ENCODE peak calls at places on chromosome 12, in six cellular contexts. M is uterus, X is ovary, P is NB4, G is body of pancreas, B is IMR-90. Z is an unnamed sample.

GRCh38 chr12:42483534-42483857 is 106.0 kb downstream of the PRICKLE1 start:
- DNase-seq in B (peak), G (no peak), P (peak), X (peak), M (peak), Z (peak)

GRCh38 chr12:51505363-51505762 is 80.7 kb downstream of the SLC4A8 start:
- DNase-seq in X (no peak), M (no peak), P (no peak), B (peak), G (no peak), Z (no peak)

GRCh38 chr12:109476807-109477184 is 304 bp downstream of the KCTD10 start:
- DNase-seq in M (no peak), P (no peak), B (no peak), X (no peak), G (no peak), Z (no peak)

GRCh38 chr12:110919720-110920119 is 659 bp downstream of the MYL2 start:
- DNase-seq in X (no peak), B (no peak), M (no peak), G (no peak), P (no peak), Z (no peak)

GRCh38 chr12:104291867-104292524 is 11.5 kb upstream of the EID3 start:
- DNase-seq in G (no peak), P (no peak), B (no peak), M (no peak), X (no peak), Z (no peak)

GRCh38 chr12:15629108-15629507 is 160.1 kb downstream of the EPS8 start:
- DNase-seq in G (peak), B (peak), P (peak), M (peak), X (peak), Z (peak)

GRCh38 chr12:53623526-53623925 is 2.7 kb downstream of the ATF7 start:
- DNase-seq in P (peak), M (no peak), B (peak), G (no peak), X (no peak), Z (no peak)

GRCh38 chr12:61213646-61214045 is 1046.6 kb upstream of the USP15 start:
- DNase-seq in B (no peak), G (no peak), X (no peak), P (no peak), M (no peak), Z (no peak)

GRCh38 chr12:83318386-83318971 is 631.8 kb downstream of the TMTC2 start:
- DNase-seq in X (no peak), B (peak), M (no peak), G (no peak), P (no peak), Z (no peak)

GRCh38 chr12:77133566-77133965 is 68.2 kb upstream of the E2F7 start:
- DNase-seq in X (peak), P (peak), G (peak), B (peak), M (no peak), Z (no peak)

GRCh38 chr12:56518570-56518969 is 3.0 kb upstream of the RBMS2 start:
- DNase-seq in M (no peak), X (no peak), B (peak), P (no peak), G (no peak), Z (no peak)

GRCh38 chr12:65534105-65534841 is 255.8 kb downstream of the MSRB3 start:
- DNase-seq in G (no peak), X (no peak), M (no peak), B (no peak), P (no peak), Z (no peak)

GRCh38 chr12:65838330-65838976 is 14.2 kb downstream of the HMGA2 start:
- DNase-seq in B (no peak), P (peak), X (no peak), M (no peak), G (no peak), Z (no peak)

GRCh38 chr12:77032406-77032805 is 33.0 kb downstream of the E2F7 start:
- DNase-seq in B (peak), M (no peak), P (no peak), G (no peak), X (no peak), Z (no peak)

DNA sequence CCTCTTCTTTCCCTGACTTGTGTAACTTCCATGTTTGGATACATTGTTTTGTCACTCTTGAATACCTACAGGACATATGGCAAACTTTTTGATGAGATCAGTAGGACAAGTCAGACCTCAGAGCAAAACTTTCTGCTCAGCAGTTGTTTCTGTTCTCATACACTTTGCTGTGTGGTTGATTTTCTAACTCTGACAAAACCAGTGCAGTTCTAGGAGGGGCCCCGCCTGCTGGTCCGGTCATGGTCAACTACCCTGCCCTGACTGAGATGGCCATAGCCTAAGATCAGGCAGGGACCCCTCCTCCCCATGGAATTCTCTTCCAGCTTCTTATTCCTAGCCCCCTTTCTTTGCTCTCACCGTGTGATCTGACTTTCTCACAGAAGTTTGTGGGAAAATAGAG is 92.8 kb downstream of the OTOGL start:
- DNase-seq in M (no peak), X (no peak), G (no peak), P (no peak), B (no peak), Z (no peak)
- TF ChIP-seq CTCF in M (no peak), X (no peak), G (no peak), P (no peak), B (no peak), Z (no peak)

GRCh38 chr12:47222592-47222959 is 142.8 kb upstream of the AMIGO2 start:
- DNase-seq in G (no peak), M (no peak), P (no peak), X (no peak), B (no peak), Z (no peak)

GRCh38 chr12:47221256-47222023 is 141.7 kb upstream of the AMIGO2 start:
- DNase-seq in P (no peak), X (no peak), G (no peak), B (no peak), M (no peak), Z (no peak)

GRCh38 chr12:47223848-47224213 is 144.1 kb upstream of the AMIGO2 start:
- DNase-seq in B (peak), M (peak), P (no peak), G (peak), X (peak), Z (no peak)

GRCh38 chr12:47224563-47225133 is 144.9 kb upstream of the AMIGO2 start:
- DNase-seq in P (no peak), X (no peak), B (no peak), G (no peak), M (no peak), Z (no peak)

GRCh38 chr12:47222960-47223847 is 143.4 kb upstream of the AMIGO2 start:
- DNase-seq in M (no peak), X (peak), B (no peak), P (no peak), G (no peak), Z (no peak)
- TF ChIP-seq POLR2A in M (no peak), X (no peak), B (no peak), P (no peak), G (no peak), Z (no peak)

DNA sequence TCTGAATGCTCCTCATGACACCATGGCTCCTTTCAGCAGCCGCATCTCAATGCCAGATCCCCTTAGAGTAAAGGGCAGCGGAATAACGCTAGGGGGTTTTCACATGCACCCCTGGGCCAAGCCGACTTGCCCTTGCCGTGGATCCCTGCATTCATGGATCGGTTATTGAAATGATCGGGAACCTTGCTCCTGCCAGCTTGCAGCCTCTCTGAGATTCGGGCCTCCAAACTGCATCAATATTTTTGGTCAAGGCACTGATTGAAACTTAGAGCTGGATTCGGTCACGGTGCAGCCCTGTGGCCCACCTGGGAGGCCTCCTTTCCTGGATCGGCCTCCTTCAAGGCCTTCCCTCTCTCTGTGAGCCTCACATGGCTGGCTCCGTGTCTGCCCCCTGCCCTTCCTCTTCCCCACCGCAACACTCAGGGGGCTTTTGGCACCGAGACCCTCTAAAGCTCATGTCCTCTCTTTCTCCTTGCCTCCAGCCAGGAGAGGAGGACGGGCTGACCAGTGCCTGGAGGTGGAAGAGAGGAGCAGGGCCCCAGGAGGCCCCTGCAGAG is 1.8 kb downstream of the PTPN6 start:
- DNase-seq in X (no peak), B (no peak), M (no peak), P (no peak), G (no peak), Z (no peak)
- H3K4me3 ChIP-seq in X (no peak), B (no peak), M (no peak), P (peak), G (no peak), Z (no peak)

GRCh38 chr12:33349791-33350190 is 89.8 kb downstream of the SYT10 start:
- DNase-seq in X (no peak), B (no peak), M (no peak), P (no peak), G (no peak), Z (no peak)
- TF ChIP-seq CTCF in X (no peak), B (no peak), M (no peak), P (no peak), G (no peak), Z (no peak)

GRCh38 chr12:118376089-118377004 is at the start of gene SUDS3:
- DNase-seq in P (peak), X (peak), G (peak), M (peak), B (peak), Z (peak)
- TF ChIP-seq POLR2A in P (peak), X (peak), G (peak), M (peak), B (no peak), Z (no peak)

GRCh38 chr12:6226002-6226700 is 26.0 kb downstream of the CD9 start:
- DNase-seq in P (peak), M (peak), X (peak), G (no peak), B (peak), Z (peak)
- H3K4me3 ChIP-seq in P (no peak), M (peak), X (peak), G (no peak), B (no peak), Z (no peak)

GRCh38 chr12:96989916-96990315 is 82.9 kb downstream of the NEDD1 start:
- DNase-seq in B (no peak), P (peak), G (peak), M (no peak), X (no peak), Z (no peak)

GRCh38 chr12:96985515-96986362 is 78.7 kb downstream of the NEDD1 start:
- DNase-seq in M (no peak), X (no peak), B (no peak), G (peak), P (peak), Z (no peak)

GRCh38 chr12:96988919-96989318 is 81.9 kb downstream of the NEDD1 start:
- DNase-seq in B (no peak), X (no peak), G (no peak), M (no peak), P (no peak), Z (no peak)

GRCh38 chr12:96982671-96983070 is 75.6 kb downstream of the NEDD1 start:
- DNase-seq in M (no peak), P (no peak), X (no peak), G (no peak), B (no peak), Z (no peak)

GRCh38 chr12:96986883-96987523 is 79.9 kb downstream of the NEDD1 start:
- DNase-seq in M (no peak), B (peak), G (peak), P (peak), X (no peak), Z (no peak)
- TF ChIP-seq CTCF in M (no peak), B (peak), G (peak), P (peak), X (no peak), Z (no peak)

Z was measured in lower leg skin.